ENCODE peak calls at places on chromosome 20, in five cellular contexts. One of them, this sample, is unnamed.

GRCh38 chr20:45189067-45189611 is 14.4 kb downstream of the PI3 start:
- DNase-seq in fibroblast of the conjunctiva: no peak
- DNase-seq in transverse colon: no peak
- DNase-seq in skeletal muscle cell: no peak
- DNase-seq in stimulated activated CD8-positive, alpha-beta memory T cell treated with anti-CD3 and anti-CD28 coated beads, Interleukin-15, amount 100 ng/mL, for 1 hour: no peak
- DNase-seq in this sample: no peak

GRCh38 chr20:31712564-31713311 is 9.9 kb downstream of the BCL2L1 start:
- DNase-seq in skeletal muscle cell: peak
- DNase-seq in transverse colon: peak
- DNase-seq in stimulated activated CD8-positive, alpha-beta memory T cell treated with anti-CD3 and anti-CD28 coated beads, Interleukin-15, amount 100 ng/mL, for 1 hour: no peak
- DNase-seq in fibroblast of the conjunctiva: peak
- DNase-seq in this sample: peak

GRCh38 chr20:10958279-10958678 is 284.5 kb upstream of the JAG1 start:
- DNase-seq in fibroblast of the conjunctiva: no peak
- DNase-seq in transverse colon: no peak
- DNase-seq in stimulated activated CD8-positive, alpha-beta memory T cell treated with anti-CD3 and anti-CD28 coated beads, Interleukin-15, amount 100 ng/mL, for 1 hour: no peak
- DNase-seq in skeletal muscle cell: no peak
- DNase-seq in this sample: no peak

GRCh38 chr20:24993337-24994185 is 1.0 kb upstream of the APMAP start:
- DNase-seq in transverse colon: no peak
- DNase-seq in fibroblast of the conjunctiva: no peak
- DNase-seq in stimulated activated CD8-positive, alpha-beta memory T cell treated with anti-CD3 and anti-CD28 coated beads, Interleukin-15, amount 100 ng/mL, for 1 hour: no peak
- DNase-seq in skeletal muscle cell: no peak
- DNase-seq in this sample: no peak

GRCh38 chr20:47073766-47074475 is 179.3 kb downstream of the EYA2 start:
- DNase-seq in transverse colon: no peak
- DNase-seq in fibroblast of the conjunctiva: no peak
- DNase-seq in stimulated activated CD8-positive, alpha-beta memory T cell treated with anti-CD3 and anti-CD28 coated beads, Interleukin-15, amount 100 ng/mL, for 1 hour: no peak
- DNase-seq in skeletal muscle cell: no peak
- DNase-seq in this sample: peak

GRCh38 chr20:56322661-56323060 is 36.1 kb upstream of the FAM210B start:
- DNase-seq in stimulated activated CD8-positive, alpha-beta memory T cell treated with anti-CD3 and anti-CD28 coated beads, Interleukin-15, amount 100 ng/mL, for 1 hour: no peak
- DNase-seq in fibroblast of the conjunctiva: no peak
- DNase-seq in skeletal muscle cell: no peak
- DNase-seq in transverse colon: no peak
- DNase-seq in this sample: no peak

GRCh38 chr20:35511814-35512420 is 17.5 kb downstream of the C20orf173 start:
- DNase-seq in stimulated activated CD8-positive, alpha-beta memory T cell treated with anti-CD3 and anti-CD28 coated beads, Interleukin-15, amount 100 ng/mL, for 1 hour: no peak
- DNase-seq in fibroblast of the conjunctiva: peak
- DNase-seq in skeletal muscle cell: no peak
- DNase-seq in transverse colon: peak
- DNase-seq in this sample: no peak

GRCh38 chr20:46787986-46788762 is 78.7 kb downstream of the SLC2A10 start:
- DNase-seq in skeletal muscle cell: no peak
- DNase-seq in fibroblast of the conjunctiva: no peak
- DNase-seq in stimulated activated CD8-positive, alpha-beta memory T cell treated with anti-CD3 and anti-CD28 coated beads, Interleukin-15, amount 100 ng/mL, for 1 hour: no peak
- DNase-seq in transverse colon: no peak
- DNase-seq in this sample: no peak